ENCODE peak calls at places on chromosomes 16 and 17, in nine cellular contexts. One of them, this sample, is unnamed.

GRCh38 chr16:58652741-58653140 is 23.1 kb upstream of the CNOT1 start:
- DNase-seq in neuronal stem cell: peak; percentile 12
- DNase-seq in fibroblast of lung: peak; percentile 19
- DNase-seq in HCT116: no peak
- DNase-seq in IMR-90: peak; percentile 60
- DNase-seq in K562: no peak
- DNase-seq in neural progenitor cell: peak; percentile 56
- DNase-seq in PC-3: no peak
- DNase-seq in GM23338: peak; percentile 95
- DNase-seq in this sample: no peak

GRCh38 chr16:351804-352520 is 561 bp downstream of the AXIN1 start:
- DNase-seq in neural progenitor cell: peak; percentile 61
- DNase-seq in HCT116: no peak
- DNase-seq in PC-3: no peak
- DNase-seq in neuronal stem cell: no peak
- DNase-seq in K562: no peak
- DNase-seq in GM23338: peak; percentile 61
- DNase-seq in IMR-90: no peak
- DNase-seq in fibroblast of lung: no peak
- DNase-seq in this sample: no peak

GRCh38 chr16:83882118-83882879 is 16.6 kb upstream of the MLYCD start:
- DNase-seq in fibroblast of lung: no peak
- DNase-seq in IMR-90: no peak
- DNase-seq in PC-3: no peak
- DNase-seq in GM23338: peak; percentile 48
- DNase-seq in K562: no peak
- DNase-seq in HCT116: no peak
- DNase-seq in neural progenitor cell: peak; percentile 59
- DNase-seq in neuronal stem cell: no peak
- DNase-seq in this sample: no peak

GRCh38 chr17:66661411-66661843 is 173.5 kb upstream of the CACNG5 start:
- DNase-seq in fibroblast of lung: peak; percentile 63
- DNase-seq in IMR-90: peak; percentile 56
- DNase-seq in K562: peak; percentile 42
- DNase-seq in neuronal stem cell: no peak
- DNase-seq in HCT116: peak; percentile 95
- DNase-seq in PC-3: peak; percentile 99
- DNase-seq in neural progenitor cell: no peak
- DNase-seq in GM23338: no peak
- DNase-seq in this sample: no peak

GRCh38 chr17:30240177-30240576 is 4.7 kb upstream of the SLC6A4 start:
- DNase-seq in GM23338: no peak
- DNase-seq in PC-3: no peak
- DNase-seq in HCT116: no peak
- DNase-seq in fibroblast of lung: no peak
- DNase-seq in neuronal stem cell: no peak
- DNase-seq in K562: no peak
- DNase-seq in IMR-90: no peak
- DNase-seq in neural progenitor cell: no peak
- DNase-seq in this sample: no peak

GRCh38 chr16:57837305-57838125 is 35.2 kb upstream of the KIFC3 start:
- DNase-seq in PC-3: no peak
- DNase-seq in GM23338: peak; percentile 22
- DNase-seq in neural progenitor cell: no peak
- DNase-seq in HCT116: no peak
- DNase-seq in neuronal stem cell: no peak
- DNase-seq in fibroblast of lung: no peak
- DNase-seq in IMR-90: no peak
- DNase-seq in K562: no peak
- DNase-seq in this sample: no peak

GRCh38 chr16:74611721-74612120 is 4.8 kb upstream of the GLG1 start:
- DNase-seq in IMR-90: peak; percentile 95
- DNase-seq in GM23338: no peak
- DNase-seq in fibroblast of lung: peak; percentile 71
- DNase-seq in PC-3: no peak
- DNase-seq in neuronal stem cell: no peak
- DNase-seq in neural progenitor cell: no peak
- DNase-seq in K562: no peak
- DNase-seq in HCT116: no peak
- DNase-seq in this sample: no peak

GRCh38 chr16:30491744-30492308 is 19.3 kb downstream of the ITGAL start:
- DNase-seq in PC-3: peak; percentile 79
- DNase-seq in neuronal stem cell: no peak
- DNase-seq in neural progenitor cell: no peak
- DNase-seq in K562: peak; percentile 79
- DNase-seq in GM23338: no peak
- DNase-seq in HCT116: no peak
- DNase-seq in IMR-90: peak; percentile 83
- DNase-seq in fibroblast of lung: peak; percentile 81
- DNase-seq in this sample: no peak

GRCh38 chr16:85640606-85641005 is 27.5 kb downstream of the GSE1 start:
- DNase-seq in IMR-90: no peak
- DNase-seq in neural progenitor cell: no peak
- DNase-seq in GM23338: no peak
- DNase-seq in HCT116: no peak
- DNase-seq in K562: no peak
- DNase-seq in fibroblast of lung: no peak
- DNase-seq in neuronal stem cell: no peak
- DNase-seq in PC-3: no peak
- DNase-seq in this sample: no peak

GRCh38 chr17:57099165-57099564 is 14.1 kb downstream of the AKAP1 start:
- DNase-seq in neuronal stem cell: no peak
- DNase-seq in IMR-90: no peak
- DNase-seq in PC-3: no peak
- DNase-seq in HCT116: no peak
- DNase-seq in K562: peak; percentile 26
- DNase-seq in GM23338: no peak
- DNase-seq in neural progenitor cell: no peak
- DNase-seq in fibroblast of lung: no peak
- DNase-seq in this sample: peak; percentile 58

GRCh38 chr17:55758171-55758570 is 7.3 kb downstream of the PCTP start:
- DNase-seq in neuronal stem cell: no peak
- DNase-seq in HCT116: no peak
- DNase-seq in PC-3: no peak
- DNase-seq in fibroblast of lung: no peak
- DNase-seq in IMR-90: no peak
- DNase-seq in K562: no peak
- DNase-seq in GM23338: no peak
- DNase-seq in neural progenitor cell: no peak
- DNase-seq in this sample: no peak

GRCh38 chr17:20988896-20989295 is 53.9 kb downstream of the USP22 start:
- DNase-seq in IMR-90: no peak
- DNase-seq in HCT116: no peak
- DNase-seq in neural progenitor cell: no peak
- DNase-seq in PC-3: no peak
- DNase-seq in fibroblast of lung: no peak
- DNase-seq in neuronal stem cell: no peak
- DNase-seq in GM23338: no peak
- DNase-seq in K562: no peak
- DNase-seq in this sample: no peak

GRCh38 chr17:42387663-42388380 is 420 bp downstream of the STAT3 start:
- DNase-seq in PC-3: no peak
- DNase-seq in HCT116: no peak
- DNase-seq in neural progenitor cell: peak; percentile 68
- DNase-seq in IMR-90: no peak
- DNase-seq in K562: peak; percentile 41
- DNase-seq in fibroblast of lung: no peak
- DNase-seq in neuronal stem cell: no peak
- DNase-seq in GM23338: peak; percentile 78
- DNase-seq in this sample: peak; percentile 34

GRCh38 chr17:42387221-42387657 is 1.0 kb downstream of the STAT3 start:
- DNase-seq in neural progenitor cell: no peak
- DNase-seq in PC-3: no peak
- DNase-seq in GM23338: no peak
- DNase-seq in IMR-90: peak; percentile 74
- DNase-seq in HCT116: no peak
- DNase-seq in fibroblast of lung: peak; percentile 76
- DNase-seq in neuronal stem cell: no peak
- DNase-seq in K562: peak; percentile 27
- DNase-seq in this sample: no peak

GRCh38 chr17:42389135-42389417 is 834 bp upstream of the STAT3 start:
- DNase-seq in HCT116: no peak
- DNase-seq in PC-3: no peak
- DNase-seq in fibroblast of lung: no peak
- DNase-seq in neuronal stem cell: no peak
- DNase-seq in GM23338: no peak
- DNase-seq in IMR-90: no peak
- DNase-seq in K562: no peak
- DNase-seq in neural progenitor cell: no peak
- DNase-seq in this sample: no peak

GRCh38 chr17:42388381-42389134 is at the start of gene STAT3:
- DNase-seq in PC-3: no peak
- DNase-seq in K562: peak; percentile 98
- DNase-seq in neural progenitor cell: peak; percentile 100
- DNase-seq in neuronal stem cell: peak; percentile 100
- DNase-seq in GM23338: peak; percentile 100
- DNase-seq in fibroblast of lung: peak; percentile 99
- DNase-seq in IMR-90: peak; percentile 100
- DNase-seq in HCT116: peak; percentile 99
- DNase-seq in this sample: peak; percentile 100

DNA sequence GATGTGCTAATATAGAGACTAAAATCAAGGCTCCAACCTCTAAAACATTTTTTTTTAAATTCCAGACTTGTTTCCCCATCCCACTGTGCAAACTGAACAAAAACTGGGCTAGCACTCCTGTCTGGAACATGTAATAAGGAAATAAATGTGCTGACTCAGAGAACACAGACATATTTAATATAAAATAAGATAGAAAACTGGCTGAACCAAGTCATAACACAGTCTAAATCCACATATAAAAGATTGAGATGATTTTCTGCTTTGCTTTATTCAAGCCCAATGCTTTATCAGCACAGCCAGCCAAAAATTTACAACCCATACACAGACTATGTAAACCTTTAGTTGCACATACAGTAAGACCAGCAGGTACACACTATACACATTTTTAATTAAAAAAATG is 1.5 kb downstream of the STAT3 start:
- DNase-seq in fibroblast of lung: no peak
- DNase-seq in neuronal stem cell: no peak
- DNase-seq in IMR-90: no peak
- DNase-seq in neural progenitor cell: no peak
- DNase-seq in GM23338: no peak
- DNase-seq in HCT116: no peak
- DNase-seq in PC-3: no peak
- DNase-seq in K562: no peak
- DNase-seq in this sample: no peak
- H3K27ac ChIP-seq in fibroblast of lung: peak overlapping the region; percentile 100
- H3K27ac ChIP-seq in neuronal stem cell: no peak overlapping the region
- H3K27ac ChIP-seq in IMR-90: no peak overlapping the region
- H3K27ac ChIP-seq in neural progenitor cell: no peak overlapping the region
- H3K27ac ChIP-seq in GM23338: no peak overlapping the region
- H3K27ac ChIP-seq in HCT116: no peak overlapping the region
- H3K27ac ChIP-seq in PC-3: no peak overlapping the region
- H3K27ac ChIP-seq in K562: peak overlapping the region; percentile 14
- H3K27ac ChIP-seq in this sample: no peak overlapping the region

DNA sequence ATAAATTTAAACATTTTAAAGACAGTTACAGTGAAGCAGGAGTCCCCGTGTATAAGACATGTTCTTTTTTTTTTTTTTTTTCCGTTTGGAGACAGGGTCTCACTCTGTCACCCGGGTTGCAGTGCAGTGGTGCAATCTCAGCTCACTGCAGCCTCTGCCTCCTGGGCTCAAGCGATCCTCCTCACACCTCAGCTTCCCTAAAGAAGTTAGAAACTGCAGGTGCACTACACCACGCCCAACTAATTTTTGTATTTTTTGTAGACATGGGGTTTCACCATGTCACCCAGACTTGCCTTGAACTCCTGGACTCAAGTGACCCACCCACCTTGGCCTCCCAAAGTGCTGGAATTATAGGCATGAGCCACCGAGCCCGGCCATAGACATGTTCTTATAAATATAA is 3.0 kb downstream of the EVI2B start:
- DNase-seq in GM23338: no peak
- DNase-seq in HCT116: no peak
- DNase-seq in PC-3: no peak
- DNase-seq in K562: no peak
- DNase-seq in fibroblast of lung: no peak
- DNase-seq in neuronal stem cell: no peak
- DNase-seq in neural progenitor cell: no peak
- DNase-seq in IMR-90: no peak
- DNase-seq in this sample: peak; percentile 81
- H2AFZ ChIP-seq in GM23338: no peak overlapping the region
- H2AFZ ChIP-seq in HCT116: no peak overlapping the region
- H2AFZ ChIP-seq in PC-3: no peak overlapping the region
- H2AFZ ChIP-seq in K562: no peak overlapping the region
- H2AFZ ChIP-seq in fibroblast of lung: no peak overlapping the region
- H2AFZ ChIP-seq in neuronal stem cell: no peak overlapping the region
- H2AFZ ChIP-seq in neural progenitor cell: no peak overlapping the region
- H2AFZ ChIP-seq in IMR-90: no peak overlapping the region
- H2AFZ ChIP-seq in this sample: no peak overlapping the region

GRCh38 chr17:13694934-13695333 is 93.2 kb upstream of the HS3ST3A1 start:
- DNase-seq in neural progenitor cell: no peak
- DNase-seq in IMR-90: no peak
- DNase-seq in neuronal stem cell: no peak
- DNase-seq in GM23338: no peak
- DNase-seq in fibroblast of lung: no peak
- DNase-seq in PC-3: no peak
- DNase-seq in K562: no peak
- DNase-seq in HCT116: no peak
- DNase-seq in this sample: no peak
- H3K27ac ChIP-seq in neural progenitor cell: no peak overlapping the region
- H3K27ac ChIP-seq in IMR-90: no peak overlapping the region
- H3K27ac ChIP-seq in neuronal stem cell: no peak overlapping the region
- H3K27ac ChIP-seq in GM23338: no peak overlapping the region
- H3K27ac ChIP-seq in fibroblast of lung: no peak overlapping the region
- H3K27ac ChIP-seq in PC-3: no peak overlapping the region
- H3K27ac ChIP-seq in K562: no peak overlapping the region
- H3K27ac ChIP-seq in HCT116: no peak overlapping the region
- H3K27ac ChIP-seq in this sample: no peak overlapping the region

DNA sequence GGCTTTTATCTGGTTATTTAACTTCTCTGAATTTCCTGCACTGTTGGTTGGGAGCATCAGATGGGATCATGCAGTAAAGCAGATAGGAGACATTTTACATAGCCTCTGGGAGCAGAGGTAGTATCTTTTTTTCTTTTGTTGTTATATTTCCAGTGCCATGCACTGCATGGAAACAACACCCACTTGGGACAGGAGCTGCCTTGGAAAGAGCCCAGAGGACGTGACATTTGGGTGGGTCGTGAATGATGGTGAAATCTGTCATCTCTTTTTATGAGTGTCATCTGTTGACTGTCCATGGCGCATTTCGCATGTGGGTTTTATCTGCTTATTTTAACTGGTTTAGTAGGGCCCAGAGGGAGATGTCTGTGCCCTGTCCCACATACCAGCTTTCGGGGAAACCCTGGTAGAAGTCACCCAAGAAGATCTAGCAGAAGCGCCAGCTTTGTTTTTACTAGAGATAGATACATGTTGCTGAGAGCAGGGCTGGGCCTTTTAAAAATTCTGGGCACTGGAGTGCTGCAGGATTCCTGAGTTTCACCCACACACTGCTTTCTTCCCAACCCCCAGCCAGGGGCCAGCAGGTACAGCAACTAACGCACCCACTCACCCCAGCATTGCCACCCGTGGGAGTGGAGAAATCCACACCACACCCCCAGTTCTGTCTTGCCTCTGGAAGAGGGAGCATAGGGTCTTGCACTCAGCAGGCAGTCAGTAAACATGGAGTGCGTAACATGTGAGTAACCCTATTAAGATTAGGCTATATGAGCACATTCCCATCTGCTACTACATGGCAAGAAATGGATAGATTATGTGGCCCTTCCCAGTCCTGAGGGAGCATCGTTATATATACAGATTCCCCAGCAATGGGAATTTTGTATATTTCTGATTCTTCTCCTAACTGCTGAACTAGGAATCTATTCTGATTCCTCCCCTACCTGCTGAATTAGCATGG is 8.4 kb upstream of the TERF2 start:
- DNase-seq in GM23338: no peak
- DNase-seq in K562: no peak
- DNase-seq in neural progenitor cell: no peak
- DNase-seq in neuronal stem cell: no peak
- DNase-seq in IMR-90: peak; percentile 37
- DNase-seq in HCT116: no peak
- DNase-seq in fibroblast of lung: no peak
- DNase-seq in PC-3: peak; percentile 44
- DNase-seq in this sample: no peak
- H2AFZ ChIP-seq in GM23338: peak overlapping the region; percentile 52
- H2AFZ ChIP-seq in K562: no peak overlapping the region
- H2AFZ ChIP-seq in neural progenitor cell: no peak overlapping the region
- H2AFZ ChIP-seq in neuronal stem cell: peak overlapping the region; percentile 65
- H2AFZ ChIP-seq in IMR-90: no peak overlapping the region
- H2AFZ ChIP-seq in HCT116: no peak overlapping the region
- H2AFZ ChIP-seq in fibroblast of lung: no peak overlapping the region
- H2AFZ ChIP-seq in PC-3: peak overlapping the region; percentile 19
- H2AFZ ChIP-seq in this sample: no peak overlapping the region